ENCODE peak calls at places on chromosomes 2 and 18, in nine cellular contexts. One of them, this sample, is unnamed.
A peak's percentile ranks its signal among the peaks of the same experiment; 100 is the strongest.

GRCh38 chr2:8615252-8616083 is 66.4 kb upstream of the ID2 start:
- DNase-seq in psoas muscle: no peak
- DNase-seq in AG10803: no peak
- DNase-seq in mesothelial cell of epicardium: no peak
- DNase-seq in fibroblast of mammary gland: no peak
- DNase-seq in fibroblast of lung: no peak
- DNase-seq in AG04450: no peak
- DNase-seq in kidney epithelial cell: no peak
- DNase-seq in GM12878: no peak
- DNase-seq in this sample: no peak

GRCh38 chr18:24499814-24500601 is 39.6 kb downstream of the HRH4 start:
- DNase-seq in psoas muscle: no peak
- DNase-seq in AG10803: peak; percentile 77
- DNase-seq in mesothelial cell of epicardium: no peak
- DNase-seq in fibroblast of mammary gland: peak; percentile 38
- DNase-seq in fibroblast of lung: no peak
- DNase-seq in AG04450: no peak
- DNase-seq in kidney epithelial cell: no peak
- DNase-seq in GM12878: no peak
- DNase-seq in this sample: no peak

GRCh38 chr18:12750076-12750707 is 47.4 kb downstream of the PSMG2 start:
- DNase-seq in psoas muscle: no peak
- DNase-seq in AG10803: peak; percentile 53
- DNase-seq in mesothelial cell of epicardium: no peak
- DNase-seq in fibroblast of mammary gland: peak; percentile 29
- DNase-seq in fibroblast of lung: no peak
- DNase-seq in AG04450: no peak
- DNase-seq in kidney epithelial cell: no peak
- DNase-seq in GM12878: peak; percentile 23
- DNase-seq in this sample: peak; percentile 26

GRCh38 chr2:178912416-178913056 is 105.3 kb upstream of the TTN start:
- DNase-seq in psoas muscle: no peak
- DNase-seq in AG10803: peak; percentile 3
- DNase-seq in mesothelial cell of epicardium: no peak
- DNase-seq in fibroblast of mammary gland: peak; percentile 78
- DNase-seq in fibroblast of lung: peak; percentile 59
- DNase-seq in AG04450: no peak
- DNase-seq in kidney epithelial cell: no peak
- DNase-seq in GM12878: no peak
- DNase-seq in this sample: no peak

GRCh38 chr2:46487667-46488333 is 8.4 kb downstream of the TMEM247 start:
- DNase-seq in psoas muscle: peak; percentile 88
- DNase-seq in AG10803: peak; percentile 90
- DNase-seq in mesothelial cell of epicardium: no peak
- DNase-seq in fibroblast of mammary gland: peak; percentile 84
- DNase-seq in fibroblast of lung: peak; percentile 86
- DNase-seq in AG04450: peak; percentile 46
- DNase-seq in kidney epithelial cell: no peak
- DNase-seq in GM12878: no peak
- DNase-seq in this sample: no peak

GRCh38 chr2:207506426-207506825 is 23.3 kb upstream of the CREB1 start:
- DNase-seq in psoas muscle: no peak
- DNase-seq in AG10803: no peak
- DNase-seq in mesothelial cell of epicardium: no peak
- DNase-seq in fibroblast of mammary gland: no peak
- DNase-seq in fibroblast of lung: no peak
- DNase-seq in AG04450: no peak
- DNase-seq in kidney epithelial cell: no peak
- DNase-seq in GM12878: no peak
- DNase-seq in this sample: no peak

GRCh38 chr2:161138429-161138828 is 21.8 kb upstream of the TANK start:
- DNase-seq in psoas muscle: no peak
- DNase-seq in AG10803: no peak
- DNase-seq in mesothelial cell of epicardium: no peak
- DNase-seq in fibroblast of mammary gland: no peak
- DNase-seq in fibroblast of lung: no peak
- DNase-seq in AG04450: no peak
- DNase-seq in kidney epithelial cell: no peak
- DNase-seq in GM12878: no peak
- DNase-seq in this sample: no peak

GRCh38 chr2:61415265-61415664 is 55.6 kb downstream of the USP34 start:
- DNase-seq in psoas muscle: no peak
- DNase-seq in AG10803: no peak
- DNase-seq in mesothelial cell of epicardium: no peak
- DNase-seq in fibroblast of mammary gland: no peak
- DNase-seq in fibroblast of lung: no peak
- DNase-seq in AG04450: no peak
- DNase-seq in kidney epithelial cell: no peak
- DNase-seq in GM12878: no peak
- DNase-seq in this sample: no peak

GRCh38 chr2:113225505-113226259 is 51.9 kb downstream of the PSD4 start:
- DNase-seq in psoas muscle: no peak
- DNase-seq in AG10803: no peak
- DNase-seq in mesothelial cell of epicardium: no peak
- DNase-seq in fibroblast of mammary gland: no peak
- DNase-seq in fibroblast of lung: peak; percentile 52
- DNase-seq in AG04450: no peak
- DNase-seq in kidney epithelial cell: peak; percentile 94
- DNase-seq in GM12878: no peak
- DNase-seq in this sample: no peak

GRCh38 chr2:68918497-68918896 is 34.2 kb downstream of the GKN2 start:
- DNase-seq in psoas muscle: no peak
- DNase-seq in AG10803: no peak
- DNase-seq in mesothelial cell of epicardium: no peak
- DNase-seq in fibroblast of mammary gland: no peak
- DNase-seq in fibroblast of lung: no peak
- DNase-seq in AG04450: no peak
- DNase-seq in kidney epithelial cell: no peak
- DNase-seq in GM12878: no peak
- DNase-seq in this sample: no peak

GRCh38 chr2:71777946-71778345 is 324.6 kb downstream of the DYSF start:
- DNase-seq in psoas muscle: no peak
- DNase-seq in AG10803: no peak
- DNase-seq in mesothelial cell of epicardium: no peak
- DNase-seq in fibroblast of mammary gland: no peak
- DNase-seq in fibroblast of lung: no peak
- DNase-seq in AG04450: no peak
- DNase-seq in kidney epithelial cell: no peak
- DNase-seq in GM12878: no peak
- DNase-seq in this sample: no peak

GRCh38 chr2:38440655-38441054 is 63.6 kb upstream of the ATL2 start:
- DNase-seq in psoas muscle: no peak
- DNase-seq in AG10803: no peak
- DNase-seq in mesothelial cell of epicardium: no peak
- DNase-seq in fibroblast of mammary gland: no peak
- DNase-seq in fibroblast of lung: no peak
- DNase-seq in AG04450: no peak
- DNase-seq in kidney epithelial cell: no peak
- DNase-seq in GM12878: no peak
- DNase-seq in this sample: no peak

GRCh38 chr2:216344958-216345315 is 27.3 kb downstream of the MARCHF4 start:
- DNase-seq in psoas muscle: no peak
- DNase-seq in AG10803: peak; percentile 80
- DNase-seq in mesothelial cell of epicardium: no peak
- DNase-seq in fibroblast of mammary gland: no peak
- DNase-seq in fibroblast of lung: no peak
- DNase-seq in AG04450: no peak
- DNase-seq in kidney epithelial cell: no peak
- DNase-seq in GM12878: no peak
- DNase-seq in this sample: no peak

GRCh38 chr2:127811397-127811860 is 458 bp upstream of the WDR33 start:
- DNase-seq in psoas muscle: no peak
- DNase-seq in AG10803: no peak
- DNase-seq in mesothelial cell of epicardium: peak; percentile 51
- DNase-seq in fibroblast of mammary gland: peak; percentile 7
- DNase-seq in fibroblast of lung: no peak
- DNase-seq in AG04450: no peak
- DNase-seq in kidney epithelial cell: no peak
- DNase-seq in GM12878: no peak
- DNase-seq in this sample: peak; percentile 17
- TF ChIP-seq CTCF in psoas muscle: no peak
- TF ChIP-seq CTCF in AG10803: no peak
- TF ChIP-seq CTCF in mesothelial cell of epicardium: no peak
- TF ChIP-seq CTCF in fibroblast of mammary gland: no peak
- TF ChIP-seq CTCF in fibroblast of lung: no peak
- TF ChIP-seq CTCF in AG04450: no peak
- TF ChIP-seq CTCF in kidney epithelial cell: no peak
- TF ChIP-seq CTCF in GM12878: no peak
- TF ChIP-seq CTCF in this sample: no peak

DNA sequence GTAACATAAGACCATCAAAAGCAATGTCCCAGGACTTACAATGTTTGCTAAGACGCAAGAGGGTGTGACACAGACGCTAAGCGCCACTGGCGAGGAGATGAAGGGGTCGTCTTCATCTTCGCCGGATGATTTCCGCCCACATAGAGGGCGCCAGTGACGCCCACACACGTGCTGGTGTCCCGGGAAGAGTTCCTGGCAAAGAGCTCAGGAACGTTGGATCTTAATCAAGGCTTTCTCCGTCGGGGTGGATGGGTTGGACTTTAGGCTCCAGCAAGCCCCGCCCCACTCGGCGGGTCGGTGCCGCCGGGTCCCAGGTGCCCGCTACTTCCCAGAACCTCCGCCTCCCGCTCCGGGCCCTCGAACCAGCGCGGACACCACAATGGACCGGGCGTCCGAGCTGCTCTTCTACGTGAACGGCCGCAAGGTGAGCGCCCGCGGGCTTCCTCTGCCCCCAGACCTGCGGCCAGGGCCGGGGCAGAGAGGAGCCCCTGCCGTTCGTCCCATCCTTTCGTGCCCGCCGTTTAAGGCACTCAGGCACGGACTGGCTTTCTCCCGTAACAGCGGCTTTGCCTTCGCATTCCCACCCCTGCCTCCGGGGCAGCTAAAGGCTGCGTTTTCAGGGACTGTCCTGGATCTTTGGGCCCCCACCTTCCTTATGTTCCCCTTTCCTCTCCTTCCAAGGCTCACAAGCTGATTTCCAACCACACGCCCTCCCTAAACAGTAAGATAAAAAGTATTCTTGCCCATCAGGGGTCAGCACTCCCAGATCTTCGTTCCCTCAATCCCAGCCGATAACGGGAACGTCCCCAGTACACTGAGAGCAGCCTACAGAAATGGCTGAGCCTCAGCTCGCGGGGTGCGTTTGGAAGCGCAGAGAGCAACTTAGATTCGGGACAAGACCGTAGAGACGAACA is at the start of gene AOX1:
- DNase-seq in psoas muscle: peak; percentile 87
- DNase-seq in AG10803: peak; percentile 62
- DNase-seq in mesothelial cell of epicardium: peak; percentile 41
- DNase-seq in fibroblast of mammary gland: peak; percentile 78
- DNase-seq in fibroblast of lung: peak; percentile 73
- DNase-seq in AG04450: no peak
- DNase-seq in kidney epithelial cell: no peak
- DNase-seq in GM12878: no peak
- DNase-seq in this sample: peak; percentile 34
- TF ChIP-seq CTCF in psoas muscle: no peak
- TF ChIP-seq CTCF in AG10803: peak; percentile 41
- TF ChIP-seq CTCF in mesothelial cell of epicardium: no peak
- TF ChIP-seq CTCF in fibroblast of mammary gland: peak; percentile 1
- TF ChIP-seq CTCF in fibroblast of lung: peak; percentile 8
- TF ChIP-seq CTCF in AG04450: peak; percentile 30
- TF ChIP-seq CTCF in kidney epithelial cell: peak; percentile 27
- TF ChIP-seq CTCF in GM12878: no peak
- TF ChIP-seq CTCF in this sample: no peak

GRCh38 chr2:120669121-120669952 is 66.3 kb upstream of the GLI2 start:
- DNase-seq in psoas muscle: no peak
- DNase-seq in AG10803: peak; percentile 35
- DNase-seq in mesothelial cell of epicardium: no peak
- DNase-seq in fibroblast of mammary gland: peak; percentile 48
- DNase-seq in fibroblast of lung: peak; percentile 53
- DNase-seq in AG04450: no peak
- DNase-seq in kidney epithelial cell: peak; percentile 60
- DNase-seq in GM12878: no peak
- DNase-seq in this sample: no peak
- TF ChIP-seq CTCF in psoas muscle: peak; percentile 21
- TF ChIP-seq CTCF in AG10803: peak; percentile 25
- TF ChIP-seq CTCF in mesothelial cell of epicardium: peak; percentile 34
- TF ChIP-seq CTCF in fibroblast of mammary gland: no peak
- TF ChIP-seq CTCF in fibroblast of lung: peak; percentile 15
- TF ChIP-seq CTCF in AG04450: peak; percentile 48
- TF ChIP-seq CTCF in kidney epithelial cell: peak; percentile 62
- TF ChIP-seq CTCF in GM12878: no peak
- TF ChIP-seq CTCF in this sample: no peak

DNA sequence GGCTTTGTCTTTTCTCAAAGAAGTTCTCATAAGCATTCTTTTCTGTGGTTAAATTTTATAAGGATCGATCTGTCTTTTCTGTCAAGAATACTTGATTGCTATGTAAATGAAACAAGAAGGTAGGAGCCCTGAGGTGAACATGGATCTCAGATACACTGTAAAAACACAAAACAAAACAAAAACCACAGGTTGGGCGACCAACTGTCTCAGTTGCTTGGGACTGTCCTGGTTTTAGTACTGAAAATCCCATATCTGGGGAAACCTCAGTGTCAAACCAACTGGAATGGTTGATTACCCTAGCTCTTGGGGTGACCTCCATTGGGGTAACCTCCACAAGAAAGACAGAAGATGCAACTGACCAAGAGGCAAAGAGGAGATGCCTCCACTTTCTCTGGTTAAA is 55.8 kb upstream of the TMEM178A start:
- DNase-seq in psoas muscle: no peak
- DNase-seq in AG10803: no peak
- DNase-seq in mesothelial cell of epicardium: no peak
- DNase-seq in fibroblast of mammary gland: no peak
- DNase-seq in fibroblast of lung: no peak
- DNase-seq in AG04450: no peak
- DNase-seq in kidney epithelial cell: no peak
- DNase-seq in GM12878: no peak
- DNase-seq in this sample: no peak
- TF ChIP-seq CTCF in psoas muscle: no peak
- TF ChIP-seq CTCF in AG10803: no peak
- TF ChIP-seq CTCF in mesothelial cell of epicardium: no peak
- TF ChIP-seq CTCF in fibroblast of mammary gland: no peak
- TF ChIP-seq CTCF in fibroblast of lung: no peak
- TF ChIP-seq CTCF in AG04450: no peak
- TF ChIP-seq CTCF in kidney epithelial cell: no peak
- TF ChIP-seq CTCF in GM12878: no peak
- TF ChIP-seq CTCF in this sample: no peak

DNA sequence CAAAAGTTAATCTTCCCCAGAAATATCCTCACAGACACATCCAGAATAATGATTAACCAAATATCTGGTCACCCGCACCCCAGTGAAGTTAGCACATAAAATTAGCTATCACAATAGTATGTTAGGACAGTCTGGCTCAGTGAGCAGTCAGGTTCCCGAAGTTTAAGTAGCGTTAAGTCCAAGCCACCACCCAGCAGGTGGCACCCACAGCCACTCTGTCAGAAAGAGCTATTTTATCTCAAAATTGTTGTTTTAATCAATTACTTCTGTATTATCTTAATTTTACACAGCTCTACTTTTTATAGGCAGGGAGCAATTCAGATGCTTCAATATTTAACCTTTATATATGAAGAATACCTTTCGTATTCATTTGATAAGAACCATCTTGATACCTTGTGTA is 537.5 kb downstream of the MBD2 start:
- DNase-seq in psoas muscle: no peak
- DNase-seq in AG10803: no peak
- DNase-seq in mesothelial cell of epicardium: no peak
- DNase-seq in fibroblast of mammary gland: no peak
- DNase-seq in fibroblast of lung: no peak
- DNase-seq in AG04450: no peak
- DNase-seq in kidney epithelial cell: no peak
- DNase-seq in GM12878: no peak
- DNase-seq in this sample: no peak
- TF ChIP-seq CTCF in psoas muscle: no peak
- TF ChIP-seq CTCF in AG10803: peak; percentile 14
- TF ChIP-seq CTCF in mesothelial cell of epicardium: no peak
- TF ChIP-seq CTCF in fibroblast of mammary gland: no peak
- TF ChIP-seq CTCF in fibroblast of lung: no peak
- TF ChIP-seq CTCF in AG04450: no peak
- TF ChIP-seq CTCF in kidney epithelial cell: no peak
- TF ChIP-seq CTCF in GM12878: no peak
- TF ChIP-seq CTCF in this sample: no peak

This sample was measured in GM13977.